ENCODE peak calls at places on chromosomes 4 and X, in eight cellular contexts. I is amniotic stem cell, Y is brain microvascular endothelial cell, J is aorta, N is fibroblast of the aortic adventitia, C is MV-4-11, G is SK-MEL-5, B is cardiac fibroblast. F is an unnamed sample.

GRCh38 chr4:98939892-98940298 is 11.0 kb upstream of the EIF4E start:
- DNase-seq in J (no peak), G (peak; percentile 73), B (peak; percentile 85), C (peak; percentile 30), N (peak; percentile 88), I (peak; percentile 44), Y (peak; percentile 70), F (no peak)

GRCh38 chr4:162497564-162498167 is 333.9 kb upstream of the FSTL5 start:
- DNase-seq in N (peak; percentile 61), B (peak; percentile 62), C (peak; percentile 47), Y (peak; percentile 5), G (peak; percentile 62), J (no peak), I (no peak), F (no peak)

GRCh38 chr4:82758701-82759685 is 39.6 kb downstream of the SCD5 start:
- DNase-seq in G (no peak), J (peak; percentile 63), C (no peak), B (no peak), I (no peak), Y (no peak), N (no peak), F (peak; percentile 72)

GRCh38 chrX:38347136-38347535 is 5.3 kb upstream of the OTC start:
- DNase-seq in N (peak; percentile 56), B (peak; percentile 82), Y (peak; percentile 69), G (peak; percentile 15), C (peak; percentile 86), I (no peak), J (no peak), F (no peak)

GRCh38 chrX:37759878-37760418 is 19.9 kb upstream of the CYBB start:
- DNase-seq in C (no peak), B (no peak), N (no peak), I (no peak), Y (no peak), G (no peak), J (no peak), F (no peak)

GRCh38 chr4:165464813-165465381 is 86.1 kb downstream of the CPE start:
- DNase-seq in N (peak; percentile 80), Y (peak; percentile 25), G (peak; percentile 51), J (no peak), I (peak; percentile 26), B (peak; percentile 71), C (peak; percentile 30), F (no peak)

GRCh38 chr4:2445571-2445970 is 23.3 kb upstream of the RNF4 start:
- DNase-seq in G (no peak), I (no peak), J (peak; percentile 3), Y (no peak), B (no peak), N (no peak), C (no peak), F (no peak)

GRCh38 chr4:113537183-113537977 is 224.2 kb downstream of the CAMK2D start:
- DNase-seq in Y (no peak), G (no peak), C (no peak), N (peak; percentile 38), B (peak; percentile 23), I (no peak), J (no peak), F (no peak)

GRCh38 chr4:4502694-4503311 is 39.0 kb downstream of the STX18 start:
- DNase-seq in Y (peak; percentile 90), G (peak; percentile 72), N (no peak), C (peak; percentile 51), J (no peak), I (no peak), B (peak; percentile 51), F (no peak)

GRCh38 chr4:153110739-153111138 is 93.5 kb upstream of the TRIM2 start:
- DNase-seq in J (no peak), N (no peak), B (no peak), C (no peak), Y (no peak), I (no peak), G (no peak), F (no peak)

GRCh38 chrX:151984328-151984727 is 9.9 kb upstream of the GABRE start:
- DNase-seq in J (no peak), N (peak; percentile 92), Y (peak; percentile 84), G (no peak), I (peak; percentile 18), B (peak; percentile 88), C (peak; percentile 85), F (no peak)

GRCh38 chrX:18617351-18617750 is 54.6 kb downstream of the RS1 start:
- DNase-seq in J (no peak), I (no peak), C (peak; percentile 32), G (no peak), Y (peak; percentile 53), B (peak; percentile 42), N (peak; percentile 51), F (no peak)

GRCh38 chr4:118762753-118763477 is 73.0 kb downstream of the SEC24D start:
- DNase-seq in B (peak; percentile 84), G (no peak), Y (no peak), N (peak; percentile 83), C (no peak), J (no peak), I (no peak), F (no peak)

GRCh38 chr4:138910914-138911336 is 104.7 kb upstream of the NOCT start:
- DNase-seq in B (peak; percentile 94), N (peak; percentile 81), Y (peak; percentile 93), C (no peak), I (no peak), J (peak; percentile 83), G (peak; percentile 3), F (peak; percentile 52)

GRCh38 chr4:172153694-172154093 is 340.5 kb downstream of the GALNTL6 start:
- DNase-seq in I (no peak), J (no peak), C (no peak), G (no peak), B (no peak), N (no peak), Y (no peak), F (no peak)

GRCh38 chr4:109169160-109169559 is 133.3 kb downstream of the COL25A1 start:
- DNase-seq in C (no peak), Y (no peak), I (no peak), J (no peak), B (no peak), N (no peak), G (no peak), F (no peak)

GRCh38 chrX:70174754-70175153 is 2.5 kb upstream of the DGAT2L6 start:
- DNase-seq in N (peak; percentile 76), B (peak; percentile 61), Y (no peak), J (no peak), G (no peak), C (no peak), I (no peak), F (no peak)

GRCh38 chrX:39149761-39150160 is 348.5 kb downstream of the MID1IP1 start:
- DNase-seq in G (peak; percentile 38), J (peak; percentile 90), B (peak; percentile 70), N (peak; percentile 76), Y (peak; percentile 36), I (no peak), C (peak; percentile 53), F (peak; percentile 34)

GRCh38 chrX:19724409-19724808 is 163.0 kb downstream of the SH3KBP1 start:
- DNase-seq in C (no peak), J (no peak), Y (no peak), I (no peak), N (no peak), B (no peak), G (no peak), F (no peak)

GRCh38 chr4:76108467-76109181 is 34.1 kb downstream of the ART3 start:
- DNase-seq in N (no peak), J (no peak), Y (no peak), I (no peak), B (peak; percentile 14), G (no peak), C (peak; percentile 91), F (no peak)

GRCh38 chr4:96175871-96176270 is 336.0 kb downstream of the PDHA2 start:
- DNase-seq in J (no peak), I (no peak), N (no peak), G (no peak), Y (no peak), C (no peak), B (peak; percentile 10), F (no peak)